ENCODE peak calls at places on chromosomes 5 and 9, in six cellular contexts. One of them, this sample, is unnamed.

GRCh38 chr5:149517461-149518122 is 33.6 kb downstream of the CSNK1A1 start:
- DNase-seq in BJ: no peak
- DNase-seq in EL: no peak
- DNase-seq in right atrium auricular region: no peak
- DNase-seq in H7: no peak
- DNase-seq in fibroblast of the aortic adventitia: peak; percentile 66
- DNase-seq in this sample: no peak

GRCh38 chr5:149528661-149529060 is 22.6 kb downstream of the CSNK1A1 start:
- DNase-seq in BJ: no peak
- DNase-seq in EL: no peak
- DNase-seq in right atrium auricular region: no peak
- DNase-seq in H7: no peak
- DNase-seq in fibroblast of the aortic adventitia: no peak
- DNase-seq in this sample: no peak

GRCh38 chr5:141260458-141261237 is 15.5 kb downstream of the PCDHB15 start:
- DNase-seq in BJ: no peak
- DNase-seq in EL: peak; percentile 3
- DNase-seq in right atrium auricular region: no peak
- DNase-seq in H7: no peak
- DNase-seq in fibroblast of the aortic adventitia: peak; percentile 4
- DNase-seq in this sample: no peak

GRCh38 chr9:137784046-137784445 is 93.5 kb upstream of the CACNA1B start:
- DNase-seq in BJ: no peak
- DNase-seq in EL: no peak
- DNase-seq in right atrium auricular region: no peak
- DNase-seq in H7: peak; percentile 80
- DNase-seq in fibroblast of the aortic adventitia: no peak
- DNase-seq in this sample: peak; percentile 12

GRCh38 chr9:110808599-110808980 is 140.0 kb downstream of the MUSK start:
- DNase-seq in BJ: no peak
- DNase-seq in EL: no peak
- DNase-seq in right atrium auricular region: no peak
- DNase-seq in H7: no peak
- DNase-seq in fibroblast of the aortic adventitia: no peak
- DNase-seq in this sample: no peak

GRCh38 chr5:9546973-9547947 is 1.4 kb upstream of the SEMA5A start:
- DNase-seq in BJ: no peak
- DNase-seq in EL: peak; percentile 88
- DNase-seq in right atrium auricular region: no peak
- DNase-seq in H7: peak; percentile 52
- DNase-seq in fibroblast of the aortic adventitia: peak; percentile 91
- DNase-seq in this sample: peak; percentile 64

GRCh38 chr9:113584728-113585442 is 121.4 kb downstream of the RGS3 start:
- DNase-seq in BJ: no peak
- DNase-seq in EL: no peak
- DNase-seq in right atrium auricular region: no peak
- DNase-seq in H7: no peak
- DNase-seq in fibroblast of the aortic adventitia: no peak
- DNase-seq in this sample: no peak

GRCh38 chr5:51731641-51732040 is 348.4 kb downstream of the ISL1 start:
- DNase-seq in BJ: no peak
- DNase-seq in EL: no peak
- DNase-seq in right atrium auricular region: no peak
- DNase-seq in H7: no peak
- DNase-seq in fibroblast of the aortic adventitia: peak; percentile 0
- DNase-seq in this sample: no peak

GRCh38 chr9:136995772-136996308 is 528 bp downstream of the CLIC3 start:
- DNase-seq in BJ: no peak
- DNase-seq in EL: peak; percentile 63
- DNase-seq in right atrium auricular region: no peak
- DNase-seq in H7: no peak
- DNase-seq in fibroblast of the aortic adventitia: peak; percentile 81
- DNase-seq in this sample: no peak

GRCh38 chr5:122091942-122092600 is 14.0 kb upstream of the LOX start:
- DNase-seq in BJ: no peak
- DNase-seq in EL: peak; percentile 78
- DNase-seq in right atrium auricular region: no peak
- DNase-seq in H7: no peak
- DNase-seq in fibroblast of the aortic adventitia: peak; percentile 79
- DNase-seq in this sample: no peak

GRCh38 chr9:127225747-127226646 is 38.6 kb upstream of the GARNL3 start:
- DNase-seq in BJ: no peak
- DNase-seq in EL: peak; percentile 37
- DNase-seq in right atrium auricular region: no peak
- DNase-seq in H7: peak; percentile 83
- DNase-seq in fibroblast of the aortic adventitia: no peak
- DNase-seq in this sample: no peak

GRCh38 chr5:55063220-55063863 is 39.1 kb upstream of the GZMA start:
- DNase-seq in BJ: no peak
- DNase-seq in EL: peak; percentile 87
- DNase-seq in right atrium auricular region: no peak
- DNase-seq in H7: no peak
- DNase-seq in fibroblast of the aortic adventitia: peak; percentile 39
- DNase-seq in this sample: no peak

GRCh38 chr5:151037561-151038291 is 17.3 kb downstream of the GPX3 start:
- DNase-seq in BJ: no peak
- DNase-seq in EL: peak; percentile 75
- DNase-seq in right atrium auricular region: no peak
- DNase-seq in H7: no peak
- DNase-seq in fibroblast of the aortic adventitia: peak; percentile 87
- DNase-seq in this sample: no peak

GRCh38 chr9:34185778-34186551 is 7.1 kb downstream of the UBAP1 start:
- DNase-seq in BJ: peak; percentile 79
- DNase-seq in EL: peak; percentile 90
- DNase-seq in right atrium auricular region: peak; percentile 66
- DNase-seq in H7: no peak
- DNase-seq in fibroblast of the aortic adventitia: peak; percentile 98
- DNase-seq in this sample: no peak

GRCh38 chr9:108972186-108972585 is 38.0 kb downstream of the ABITRAM start:
- DNase-seq in BJ: no peak
- DNase-seq in EL: no peak
- DNase-seq in right atrium auricular region: no peak
- DNase-seq in H7: no peak
- DNase-seq in fibroblast of the aortic adventitia: no peak
- DNase-seq in this sample: no peak

GRCh38 chr5:67815455-67816391 is 399.8 kb upstream of the PIK3R1 start:
- DNase-seq in BJ: no peak
- DNase-seq in EL: no peak
- DNase-seq in right atrium auricular region: peak; percentile 69
- DNase-seq in H7: no peak
- DNase-seq in fibroblast of the aortic adventitia: peak; percentile 66
- DNase-seq in this sample: no peak

GRCh38 chr9:126379661-126380365 is 53.2 kb downstream of the MVB12B start:
- DNase-seq in BJ: no peak
- DNase-seq in EL: peak; percentile 23
- DNase-seq in right atrium auricular region: no peak
- DNase-seq in H7: no peak
- DNase-seq in fibroblast of the aortic adventitia: no peak
- DNase-seq in this sample: peak; percentile 57

GRCh38 chr5:180201051-180201987 is 7.7 kb downstream of the RASGEF1C start:
- DNase-seq in BJ: no peak
- DNase-seq in EL: peak; percentile 42
- DNase-seq in right atrium auricular region: no peak
- DNase-seq in H7: peak; percentile 93
- DNase-seq in fibroblast of the aortic adventitia: peak; percentile 8
- DNase-seq in this sample: peak; percentile 75

GRCh38 chr9:133372144-133372543 is 3.7 kb downstream of the SURF4 start:
- DNase-seq in BJ: no peak
- DNase-seq in EL: no peak
- DNase-seq in right atrium auricular region: no peak
- DNase-seq in H7: no peak
- DNase-seq in fibroblast of the aortic adventitia: no peak
- DNase-seq in this sample: no peak

GRCh38 chr5:172660974-172661373 is 19.9 kb downstream of the NEURL1B start:
- DNase-seq in BJ: no peak
- DNase-seq in EL: no peak
- DNase-seq in right atrium auricular region: no peak
- DNase-seq in H7: no peak
- DNase-seq in fibroblast of the aortic adventitia: no peak
- DNase-seq in this sample: no peak

GRCh38 chr5:135140805-135141204 is 106.8 kb upstream of the PITX1 start:
- DNase-seq in BJ: no peak
- DNase-seq in EL: peak; percentile 79
- DNase-seq in right atrium auricular region: peak; percentile 63
- DNase-seq in H7: no peak
- DNase-seq in fibroblast of the aortic adventitia: peak; percentile 35
- DNase-seq in this sample: no peak

GRCh38 chr5:116343961-116344360 is 230.7 kb downstream of the SEMA6A start:
- DNase-seq in BJ: no peak
- DNase-seq in EL: no peak
- DNase-seq in right atrium auricular region: no peak
- DNase-seq in H7: peak; percentile 37
- DNase-seq in fibroblast of the aortic adventitia: no peak
- DNase-seq in this sample: peak; percentile 43

GRCh38 chr9:4832786-4833579 is 40.2 kb downstream of the RCL1 start:
- DNase-seq in BJ: peak; percentile 96
- DNase-seq in EL: peak; percentile 97
- DNase-seq in right atrium auricular region: no peak
- DNase-seq in H7: no peak
- DNase-seq in fibroblast of the aortic adventitia: peak; percentile 95
- DNase-seq in this sample: no peak

GRCh38 chr9:98011122-98011521 is 28.0 kb downstream of the ANP32B start:
- DNase-seq in BJ: no peak
- DNase-seq in EL: no peak
- DNase-seq in right atrium auricular region: no peak
- DNase-seq in H7: no peak
- DNase-seq in fibroblast of the aortic adventitia: no peak
- DNase-seq in this sample: no peak

GRCh38 chr5:5671823-5672222 is 249.3 kb downstream of the ICE1 start:
- DNase-seq in BJ: no peak
- DNase-seq in EL: no peak
- DNase-seq in right atrium auricular region: no peak
- DNase-seq in H7: peak; percentile 44
- DNase-seq in fibroblast of the aortic adventitia: no peak
- DNase-seq in this sample: no peak

GRCh38 chr9:116998305-116998704 is 311.2 kb downstream of the TRIM32 start:
- DNase-seq in BJ: no peak
- DNase-seq in EL: peak; percentile 18
- DNase-seq in right atrium auricular region: no peak
- DNase-seq in H7: peak; percentile 42
- DNase-seq in fibroblast of the aortic adventitia: peak; percentile 1
- DNase-seq in this sample: peak; percentile 12

This sample was measured in ELF-1.